ENCODE peak calls at places on chromosomes 5 and 9, in ten cellular contexts. N, X, I, F, K, D, Q, G, Y and S are unnamed samples.

GRCh38 chr5:151719228-151719861 is 32.6 kb upstream of the SPARC start:
- DNase-seq in Q (no peak), F (no peak), N (no peak), G (peak), Y (no peak), I (no peak), K (no peak), X (no peak), D (no peak), S (no peak)

GRCh38 chr9:77673912-77674791 is 26.0 kb upstream of the GNA14 start:
- DNase-seq in D (no peak), Y (no peak), N (no peak), X (no peak), K (no peak), Q (no peak), G (no peak), I (no peak), F (no peak), S (peak)

GRCh38 chr9:114174876-114175771 is 19.8 kb downstream of the COL27A1 start:
- DNase-seq in F (no peak), Q (no peak), D (no peak), X (no peak), K (no peak), G (no peak), I (peak), Y (no peak), N (no peak), S (no peak)

GRCh38 chr5:74798977-74799911 is 32.2 kb downstream of the NSA2 start:
- DNase-seq in D (no peak), X (no peak), K (no peak), N (no peak), G (no peak), Q (no peak), Y (peak), F (no peak), I (no peak), S (no peak)

GRCh38 chr9:97502222-97502983 is 937 bp downstream of the TMOD1 start:
- DNase-seq in X (peak), Q (no peak), N (no peak), Y (no peak), G (no peak), D (peak), I (no peak), K (no peak), F (peak), S (no peak)

GRCh38 chr5:150510460-150511263 is 2.7 kb downstream of the NDST1 start:
- DNase-seq in N (no peak), G (no peak), I (no peak), X (peak), Y (no peak), K (no peak), F (no peak), D (no peak), Q (no peak), S (no peak)

GRCh38 chr5:175800656-175801081 is 70.7 kb upstream of the CPLX2 start:
- DNase-seq in G (no peak), Y (peak), I (no peak), N (no peak), Q (no peak), K (peak), D (no peak), X (no peak), F (no peak), S (no peak)

GRCh38 chr5:53983568-53984465 is 326.6 kb downstream of the ARL15 start:
- DNase-seq in G (no peak), F (no peak), Q (no peak), D (no peak), N (no peak), K (peak), Y (peak), I (no peak), X (no peak), S (peak)

GRCh38 chr9:124453586-124454191 is 3.4 kb downstream of the ADGRD2 start:
- DNase-seq in N (no peak), I (peak), Q (no peak), Y (no peak), F (no peak), D (no peak), K (no peak), G (no peak), X (no peak), S (peak)

GRCh38 chr9:136686794-136687711 is at the start of gene AGPAT2:
- DNase-seq in D (peak), X (peak), K (no peak), F (peak), I (peak), Y (peak), G (no peak), N (peak), Q (no peak), S (peak)

GRCh38 chr9:109110326-109111014 is 9.3 kb downstream of the TMEM245 start:
- DNase-seq in F (no peak), G (no peak), Q (no peak), Y (peak), K (peak), X (no peak), I (no peak), D (no peak), N (no peak), S (peak)

GRCh38 chr9:3646226-3646625 is 120.4 kb upstream of the RFX3 start:
- DNase-seq in K (no peak), I (no peak), D (no peak), Y (no peak), N (no peak), F (no peak), Q (no peak), G (no peak), X (no peak), S (no peak)

GRCh38 chr9:128862401-128862851 is 19.3 kb downstream of the KYAT1 start:
- DNase-seq in K (no peak), Y (no peak), D (peak), X (peak), G (no peak), N (no peak), I (peak), F (peak), Q (no peak), S (no peak)

GRCh38 chr9:128551652-128552152 is 685 bp upstream of the SPTAN1 start:
- DNase-seq in G (no peak), K (peak), X (no peak), F (no peak), D (no peak), I (no peak), Y (no peak), N (no peak), Q (peak), S (no peak)

GRCh38 chr5:60295423-60295822 is 401.9 kb upstream of the PDE4D start:
- DNase-seq in N (no peak), X (no peak), F (no peak), K (peak), Q (peak), D (no peak), Y (peak), I (no peak), G (peak), S (peak)

GRCh38 chr9:135614821-135615665 is 24.3 kb downstream of the GLT6D1 start:
- DNase-seq in G (no peak), X (peak), D (no peak), F (no peak), I (no peak), N (no peak), Q (no peak), Y (no peak), K (no peak), S (no peak)

GRCh38 chr5:160463775-160464465 is 42.3 kb downstream of the PTTG1 start:
- DNase-seq in Q (peak), F (no peak), N (no peak), Y (peak), D (no peak), G (no peak), X (no peak), K (peak), I (no peak), S (peak)

GRCh38 chr5:149217096-149217801 is 54.4 kb upstream of the AFAP1L1 start:
- DNase-seq in N (no peak), F (no peak), X (no peak), K (no peak), I (no peak), G (no peak), Q (no peak), Y (no peak), D (peak), S (no peak)

GRCh38 chr5:76441101-76441500 is 38.0 kb downstream of the IQGAP2 start:
- DNase-seq in G (no peak), D (no peak), I (no peak), F (no peak), X (no peak), Q (no peak), Y (no peak), K (no peak), N (no peak), S (no peak)

GRCh38 chr9:17291766-17292165 is 156.9 kb downstream of the CNTLN start:
- DNase-seq in D (no peak), N (no peak), F (no peak), I (no peak), Y (peak), X (no peak), G (no peak), Q (peak), K (peak), S (no peak)

GRCh38 chr5:36759117-36759516 is 117.5 kb upstream of the NIPBL start:
- DNase-seq in K (no peak), F (no peak), D (no peak), X (no peak), N (no peak), I (no peak), Y (no peak), Q (no peak), G (no peak), S (no peak)

GRCh38 chr5:115463985-115464384 is 80.6 kb downstream of the FEM1C start:
- DNase-seq in G (no peak), F (no peak), D (no peak), N (no peak), X (no peak), K (no peak), I (no peak), Y (no peak), Q (no peak), S (no peak)

GRCh38 chr5:79200573-79201183 is 35.3 kb upstream of the JMY start:
- DNase-seq in F (no peak), I (no peak), Y (no peak), Q (no peak), K (no peak), X (no peak), G (peak), N (no peak), D (no peak), S (peak)

GRCh38 chr9:120974181-120974580 is 47.6 kb upstream of the TRAF1 start:
- DNase-seq in I (no peak), N (no peak), Y (no peak), D (no peak), X (no peak), Q (no peak), G (no peak), F (no peak), K (no peak), S (no peak)

GRCh38 chr5:90144625-90145327 is 264.8 kb downstream of the CETN3 start:
- DNase-seq in G (no peak), Y (peak), X (no peak), F (no peak), D (no peak), Q (no peak), I (no peak), N (no peak), K (peak), S (peak)

GRCh38 chr9:135409286-135410200 is 70.0 kb upstream of the PPP1R26 start:
- DNase-seq in Y (no peak), K (no peak), G (no peak), F (no peak), D (no peak), N (no peak), Q (no peak), X (no peak), I (no peak), S (no peak)

GRCh38 chr9:113955076-113955752 is 79.1 kb downstream of the ZNF618 start:
- DNase-seq in D (no peak), I (no peak), Y (no peak), F (no peak), G (no peak), K (no peak), Q (peak), N (no peak), X (no peak), S (no peak)

GRCh38 chr5:82884821-82885471 is 192.2 kb downstream of the TMEM167A start:
- DNase-seq in N (no peak), D (no peak), K (no peak), Q (no peak), I (no peak), X (no peak), G (no peak), F (no peak), Y (no peak), S (no peak)

GRCh38 chr5:83559141-83559785 is 87.7 kb downstream of the VCAN start:
- DNase-seq in G (no peak), Y (no peak), K (no peak), I (no peak), N (no peak), X (no peak), D (no peak), F (no peak), Q (no peak), S (no peak)

DNA sequence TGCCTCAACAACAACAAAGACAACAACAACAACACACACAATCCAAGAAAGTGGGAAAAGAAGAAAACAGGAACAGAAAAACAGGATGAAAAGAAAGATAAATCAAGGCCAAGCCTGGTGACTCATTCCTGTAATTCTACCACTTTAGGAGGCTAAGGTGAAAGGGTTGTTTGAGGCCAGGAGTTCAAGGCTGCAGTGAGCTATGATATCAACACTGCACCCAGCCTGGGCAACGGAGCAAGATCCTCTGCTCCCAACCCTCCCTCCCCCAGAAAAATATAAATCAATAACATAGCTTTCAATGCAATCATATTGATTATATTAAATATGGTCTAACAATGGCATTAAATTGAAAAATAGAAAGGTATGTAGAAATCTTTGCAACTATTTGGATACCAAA is 32.1 kb downstream of the CENPK start:
- DNase-seq in Q (no peak), D (no peak), X (no peak), I (no peak), G (no peak), Y (no peak), K (no peak), N (no peak), F (no peak), S (no peak)
- TF ChIP-seq CTCF in Q (no peak), D (no peak), X (no peak), I (no peak), G (no peak), Y (no peak), K (no peak), N (no peak), F (no peak), S (no peak)

GRCh38 chr5:167961731-167962130 is 329.7 kb upstream of the WWC1 start:
- DNase-seq in K (no peak), D (no peak), I (no peak), N (no peak), Y (no peak), F (no peak), Q (no peak), G (no peak), X (no peak), S (no peak)

GRCh38 chr5:167968784-167969183 is 322.7 kb upstream of the WWC1 start:
- DNase-seq in Q (no peak), Y (no peak), D (no peak), I (no peak), F (no peak), G (no peak), K (no peak), N (no peak), X (no peak), S (no peak)

GRCh38 chr5:167970002-167970401 is 321.4 kb upstream of the WWC1 start:
- DNase-seq in I (no peak), K (no peak), X (no peak), G (no peak), N (no peak), F (no peak), Q (peak), D (no peak), Y (no peak), S (no peak)

GRCh38 chr5:167967494-167968180 is 323.8 kb upstream of the WWC1 start:
- DNase-seq in D (no peak), Q (no peak), N (no peak), X (no peak), G (no peak), I (no peak), K (no peak), F (no peak), Y (no peak), S (peak)

DNA sequence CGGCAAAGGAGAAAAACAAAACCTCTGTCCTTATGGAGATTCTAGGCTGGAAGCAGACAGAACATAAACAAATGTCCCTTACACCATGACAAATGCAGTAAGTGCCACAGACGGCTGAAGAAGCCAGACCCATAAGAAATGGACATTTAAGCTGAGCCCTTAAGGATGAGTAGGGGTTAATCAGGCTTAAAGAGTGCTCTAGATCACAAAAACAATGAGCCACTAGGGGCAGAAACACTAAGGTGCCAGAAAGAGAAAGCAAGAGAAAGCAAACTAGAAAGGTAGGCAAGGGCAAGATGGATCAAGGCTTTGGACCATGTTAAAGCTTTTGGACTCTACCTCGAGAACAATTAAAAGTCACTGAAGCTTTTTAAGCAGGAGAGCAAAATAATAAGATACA is 326.9 kb upstream of the WWC1 start:
- DNase-seq in I (no peak), F (no peak), D (no peak), K (no peak), Y (no peak), Q (no peak), N (no peak), G (no peak), X (no peak), S (no peak)
- TF ChIP-seq CTCF in I (no peak), F (no peak), D (peak), K (peak), Y (peak), Q (peak), N (no peak), G (no peak), X (no peak), S (peak)

DNA sequence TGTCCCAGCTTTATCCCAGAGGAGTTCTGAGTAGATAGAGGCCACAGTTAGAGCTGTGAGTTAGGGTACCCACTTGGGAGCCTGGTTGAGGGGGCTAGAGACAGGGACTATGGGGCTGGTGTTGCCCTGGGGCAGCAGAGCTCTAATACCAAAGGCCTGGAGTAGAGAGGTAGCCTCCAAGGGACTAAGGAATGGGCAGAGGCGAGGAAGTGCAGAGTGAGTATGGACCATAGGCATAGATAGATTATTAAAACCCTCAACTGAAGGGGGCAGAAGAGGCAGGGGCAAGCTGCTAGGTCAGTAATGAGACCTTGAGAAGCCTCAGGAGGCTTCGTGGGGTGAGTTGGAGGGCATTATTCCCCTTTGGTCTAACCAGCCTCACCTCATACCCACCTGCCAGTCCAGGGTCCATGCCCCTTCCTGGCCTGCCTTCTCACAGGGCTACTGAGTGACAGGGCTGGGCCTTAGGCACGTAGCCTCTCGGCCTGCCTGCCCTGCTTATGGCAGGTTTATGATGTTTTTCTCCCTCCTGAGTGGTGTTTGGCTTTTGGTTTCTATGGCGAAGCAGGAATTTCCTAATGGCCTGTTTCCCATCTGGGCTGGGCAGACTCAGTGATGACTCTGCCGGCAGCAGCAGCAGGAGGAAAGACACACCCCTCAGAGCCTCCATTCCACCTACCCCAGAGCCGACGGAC is 8.0 kb downstream of the PDLIM4 start:
- DNase-seq in N (no peak), I (peak), G (no peak), K (peak), Y (peak), F (no peak), X (peak), D (peak), Q (peak), S (peak)
- TF ChIP-seq CTCF in N (no peak), I (no peak), G (no peak), K (no peak), Y (peak), F (no peak), X (no peak), D (no peak), Q (no peak), S (no peak)

DNA sequence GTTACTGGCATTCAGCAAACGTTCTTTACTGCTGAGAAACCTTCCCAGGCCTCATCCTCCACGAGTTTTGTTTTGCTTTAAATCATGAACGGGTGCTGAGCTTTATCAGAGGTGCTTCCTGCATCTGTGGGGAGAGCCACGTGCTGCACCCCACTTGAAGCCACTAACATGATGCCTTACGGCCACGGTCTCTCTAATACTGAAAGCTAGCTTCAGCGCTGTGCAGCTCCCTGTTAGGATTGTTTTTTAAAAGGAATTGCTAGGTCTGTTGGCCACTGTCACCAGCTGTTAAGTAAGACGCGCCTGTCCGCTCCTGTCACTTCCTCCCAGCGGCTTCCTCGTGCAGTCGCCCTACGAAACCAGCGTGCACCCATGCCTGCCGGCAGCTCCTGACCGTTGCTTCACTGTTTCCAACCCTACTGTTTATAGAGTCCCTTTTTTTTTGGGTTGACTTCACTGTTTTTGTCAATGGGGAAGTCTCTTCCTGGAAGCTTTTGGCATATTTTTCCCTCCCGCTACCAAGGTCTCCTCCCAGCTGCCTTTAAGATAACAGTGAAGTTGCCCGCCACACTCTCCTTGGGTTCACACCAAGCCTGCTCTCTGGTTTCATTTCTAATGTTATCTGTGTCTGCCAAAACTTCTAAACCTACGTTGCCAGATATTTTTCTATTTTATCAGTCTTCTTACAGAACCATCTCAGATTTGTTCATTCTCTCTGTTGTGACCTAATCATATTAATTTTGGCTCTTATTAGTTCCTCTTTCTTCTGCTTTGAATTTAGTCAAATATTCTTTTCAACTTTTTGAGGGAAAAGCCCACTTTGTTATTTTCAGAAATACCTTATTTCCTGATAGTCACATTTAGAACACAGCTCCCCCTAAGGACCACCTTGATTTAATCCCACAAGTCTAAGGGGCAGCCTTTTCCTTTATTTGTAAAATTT is 20.2 kb downstream of the LPCAT1 start:
- DNase-seq in X (peak), F (peak), K (no peak), D (peak), Q (no peak), G (no peak), N (no peak), I (peak), Y (no peak), S (peak)
- TF ChIP-seq CTCF in X (no peak), F (no peak), K (no peak), D (no peak), Q (peak), G (no peak), N (no peak), I (peak), Y (no peak), S (peak)